ENCODE peak calls at places on chromosomes 7 and 10, in ten cellular contexts. One of them, this sample, is unnamed.

GRCh38 chr7:93559624-93560491 is 14.7 kb downstream of the CALCR start:
- DNase-seq in dorsolateral prefrontal cortex: no peak
- DNase-seq in midbrain: no peak
- DNase-seq in NCI-H1105: no peak
- DNase-seq in pancreas: no peak
- DNase-seq in coronary artery: no peak
- DNase-seq in putamen: no peak
- DNase-seq in colonic mucosa: no peak
- DNase-seq in GM23248: no peak
- DNase-seq in kidney glomerular epithelial cell: no peak
- DNase-seq in this sample: no peak

GRCh38 chr10:7475046-7475860 is 64.4 kb upstream of the SFMBT2 start:
- DNase-seq in dorsolateral prefrontal cortex: no peak
- DNase-seq in midbrain: peak
- DNase-seq in NCI-H1105: no peak
- DNase-seq in pancreas: peak
- DNase-seq in coronary artery: no peak
- DNase-seq in putamen: peak
- DNase-seq in colonic mucosa: peak
- DNase-seq in GM23248: no peak
- DNase-seq in kidney glomerular epithelial cell: no peak
- DNase-seq in this sample: peak

GRCh38 chr7:156402255-156402654 is 238.3 kb upstream of the RNF32 start:
- DNase-seq in dorsolateral prefrontal cortex: no peak
- DNase-seq in midbrain: no peak
- DNase-seq in NCI-H1105: no peak
- DNase-seq in pancreas: no peak
- DNase-seq in coronary artery: no peak
- DNase-seq in putamen: no peak
- DNase-seq in colonic mucosa: no peak
- DNase-seq in GM23248: no peak
- DNase-seq in kidney glomerular epithelial cell: no peak
- DNase-seq in this sample: no peak

GRCh38 chr7:156001496-156002260 is 189.4 kb upstream of the SHH start:
- DNase-seq in dorsolateral prefrontal cortex: no peak
- DNase-seq in midbrain: no peak
- DNase-seq in NCI-H1105: no peak
- DNase-seq in pancreas: no peak
- DNase-seq in coronary artery: peak
- DNase-seq in putamen: no peak
- DNase-seq in colonic mucosa: no peak
- DNase-seq in GM23248: no peak
- DNase-seq in kidney glomerular epithelial cell: no peak
- DNase-seq in this sample: no peak

GRCh38 chr10:49426490-49427360 is 30.8 kb upstream of the DRGX start:
- DNase-seq in dorsolateral prefrontal cortex: no peak
- DNase-seq in midbrain: no peak
- DNase-seq in NCI-H1105: no peak
- DNase-seq in pancreas: no peak
- DNase-seq in coronary artery: no peak
- DNase-seq in putamen: no peak
- DNase-seq in colonic mucosa: no peak
- DNase-seq in GM23248: no peak
- DNase-seq in kidney glomerular epithelial cell: no peak
- DNase-seq in this sample: no peak

GRCh38 chr7:94028768-94029167 is 24.6 kb upstream of the BET1 start:
- DNase-seq in dorsolateral prefrontal cortex: no peak
- DNase-seq in midbrain: no peak
- DNase-seq in NCI-H1105: no peak
- DNase-seq in pancreas: no peak
- DNase-seq in coronary artery: no peak
- DNase-seq in putamen: no peak
- DNase-seq in colonic mucosa: no peak
- DNase-seq in GM23248: peak
- DNase-seq in kidney glomerular epithelial cell: no peak
- DNase-seq in this sample: no peak

GRCh38 chr7:79982151-79982770 is 152.4 kb upstream of the GNAI1 start:
- DNase-seq in dorsolateral prefrontal cortex: no peak
- DNase-seq in midbrain: no peak
- DNase-seq in NCI-H1105: no peak
- DNase-seq in pancreas: no peak
- DNase-seq in coronary artery: no peak
- DNase-seq in putamen: no peak
- DNase-seq in colonic mucosa: no peak
- DNase-seq in GM23248: peak
- DNase-seq in kidney glomerular epithelial cell: no peak
- DNase-seq in this sample: no peak

GRCh38 chr10:78751716-78752115 is 317.1 kb upstream of the ZMIZ1 start:
- DNase-seq in dorsolateral prefrontal cortex: no peak
- DNase-seq in midbrain: no peak
- DNase-seq in NCI-H1105: no peak
- DNase-seq in pancreas: no peak
- DNase-seq in coronary artery: no peak
- DNase-seq in putamen: no peak
- DNase-seq in colonic mucosa: no peak
- DNase-seq in GM23248: no peak
- DNase-seq in kidney glomerular epithelial cell: no peak
- DNase-seq in this sample: no peak

GRCh38 chr10:44118500-44118899 is 266.4 kb downstream of the CXCL12 start:
- DNase-seq in dorsolateral prefrontal cortex: no peak
- DNase-seq in midbrain: no peak
- DNase-seq in NCI-H1105: no peak
- DNase-seq in pancreas: no peak
- DNase-seq in coronary artery: no peak
- DNase-seq in putamen: no peak
- DNase-seq in colonic mucosa: no peak
- DNase-seq in GM23248: no peak
- DNase-seq in kidney glomerular epithelial cell: no peak
- DNase-seq in this sample: no peak

GRCh38 chr10:17215782-17216122 is 12.3 kb upstream of the VIM start:
- DNase-seq in dorsolateral prefrontal cortex: no peak
- DNase-seq in midbrain: no peak
- DNase-seq in NCI-H1105: no peak
- DNase-seq in pancreas: no peak
- DNase-seq in coronary artery: no peak
- DNase-seq in putamen: no peak
- DNase-seq in colonic mucosa: no peak
- DNase-seq in GM23248: peak
- DNase-seq in kidney glomerular epithelial cell: no peak
- DNase-seq in this sample: no peak

GRCh38 chr7:3141326-3141725 is 97.7 kb upstream of the CARD11 start:
- DNase-seq in dorsolateral prefrontal cortex: no peak
- DNase-seq in midbrain: no peak
- DNase-seq in NCI-H1105: no peak
- DNase-seq in pancreas: no peak
- DNase-seq in coronary artery: no peak
- DNase-seq in putamen: no peak
- DNase-seq in colonic mucosa: no peak
- DNase-seq in GM23248: no peak
- DNase-seq in kidney glomerular epithelial cell: no peak
- DNase-seq in this sample: no peak

GRCh38 chr10:68955414-68955785 is 570 bp upstream of the DDX21 start:
- DNase-seq in dorsolateral prefrontal cortex: no peak
- DNase-seq in midbrain: no peak
- DNase-seq in NCI-H1105: no peak
- DNase-seq in pancreas: peak
- DNase-seq in coronary artery: no peak
- DNase-seq in putamen: no peak
- DNase-seq in colonic mucosa: peak
- DNase-seq in GM23248: peak
- DNase-seq in kidney glomerular epithelial cell: no peak
- DNase-seq in this sample: peak

GRCh38 chr10:55098452-55098851 is 297.4 kb upstream of the PCDH15 start:
- DNase-seq in dorsolateral prefrontal cortex: no peak
- DNase-seq in midbrain: no peak
- DNase-seq in NCI-H1105: no peak
- DNase-seq in pancreas: no peak
- DNase-seq in coronary artery: no peak
- DNase-seq in putamen: no peak
- DNase-seq in colonic mucosa: no peak
- DNase-seq in GM23248: no peak
- DNase-seq in kidney glomerular epithelial cell: no peak
- DNase-seq in this sample: no peak

GRCh38 chr10:70557086-70557845 is 45.3 kb downstream of the PRF1 start:
- DNase-seq in dorsolateral prefrontal cortex: no peak
- DNase-seq in midbrain: no peak
- DNase-seq in NCI-H1105: no peak
- DNase-seq in pancreas: no peak
- DNase-seq in coronary artery: no peak
- DNase-seq in putamen: no peak
- DNase-seq in colonic mucosa: no peak
- DNase-seq in GM23248: no peak
- DNase-seq in kidney glomerular epithelial cell: no peak
- DNase-seq in this sample: no peak